ENCODE peak calls at places on chromosomes 16 and 17, in five cellular contexts. N, P, O, I and S are unnamed samples.

GRCh38 chr16:27400751-27401620 is 988 bp upstream of the IL21R start:
- DNase-seq in N (no peak), P (no peak), O (no peak), I (peak; percentile 71), S (no peak)

GRCh38 chr17:35878361-35878760 is 1.8 kb downstream of the CCL5 start:
- DNase-seq in N (no peak), P (no peak), O (no peak), I (no peak), S (no peak)

GRCh38 chr17:7440823-7441174 is 1.5 kb downstream of the FGF11 start:
- DNase-seq in N (no peak), P (no peak), O (peak; percentile 69), I (peak; percentile 89), S (no peak)

GRCh38 chr16:68265078-68265925 is 976 bp downstream of the SLC7A6 start:
- DNase-seq in N (peak; percentile 41), P (peak; percentile 25), O (peak; percentile 67), I (peak; percentile 73), S (peak; percentile 79)

GRCh38 chr16:30527635-30528178 is 1.3 kb upstream of the ZNF768 start:
- DNase-seq in N (no peak), P (peak; percentile 36), O (no peak), I (peak; percentile 91), S (no peak)

GRCh38 chr17:55731586-55732250 is 9.1 kb upstream of the TMEM100 start:
- DNase-seq in N (no peak), P (no peak), O (peak; percentile 85), I (no peak), S (peak; percentile 80)

GRCh38 chr16:27304102-27304501 is 9.7 kb upstream of the IL4R start:
- DNase-seq in N (no peak), P (no peak), O (no peak), I (no peak), S (no peak)

GRCh38 chr17:16352303-16352837 is 899 bp downstream of the CENPV start:
- DNase-seq in N (peak; percentile 49), P (peak; percentile 63), O (no peak), I (peak; percentile 45), S (peak; percentile 54)

GRCh38 chr16:51982715-51983680 is 563.9 kb downstream of the TOX3 start:
- DNase-seq in N (no peak), P (peak; percentile 74), O (no peak), I (peak; percentile 63), S (no peak)

GRCh38 chr17:41932821-41933389 is 2.5 kb downstream of the ODAD4 start:
- DNase-seq in N (no peak), P (no peak), O (no peak), I (peak; percentile 78), S (no peak)

GRCh38 chr16:84144301-84144858 is 597 bp downstream of the HSDL1 start:
- DNase-seq in N (peak; percentile 51), P (no peak), O (no peak), I (peak; percentile 60), S (no peak)

GRCh38 chr16:782766-783403 is 5.3 kb downstream of the RPUSD1 start:
- DNase-seq in N (no peak), P (peak; percentile 75), O (no peak), I (no peak), S (no peak)

GRCh38 chr17:16945141-16945493 is 26.8 kb downstream of the TNFRSF13B start:
- DNase-seq in N (no peak), P (no peak), O (no peak), I (no peak), S (no peak)

GRCh38 chr16:84532299-84532724 is 27.9 kb upstream of the MEAK7 start:
- DNase-seq in N (no peak), P (peak; percentile 5), O (peak; percentile 71), I (no peak), S (peak; percentile 82)

GRCh38 chr16:58346831-58347371 is 45.4 kb upstream of the GINS3 start:
- DNase-seq in N (no peak), P (no peak), O (no peak), I (no peak), S (no peak)

GRCh38 chr16:73326770-73327470 is 279.0 kb upstream of the ZFHX3 start:
- DNase-seq in N (no peak), P (no peak), O (no peak), I (no peak), S (no peak)

GRCh38 chr17:9307313-9307998 is 268.2 kb downstream of the STX8 start:
- DNase-seq in N (no peak), P (no peak), O (no peak), I (peak; percentile 25), S (no peak)

GRCh38 chr17:798246-798645 is 16.1 kb downstream of the MRM3 start:
- DNase-seq in N (no peak), P (no peak), O (no peak), I (no peak), S (no peak)

GRCh38 chr16:46763147-46763546 is 15.0 kb upstream of the MYLK3 start:
- DNase-seq in N (peak; percentile 58), P (peak; percentile 30), O (peak; percentile 93), I (no peak), S (peak; percentile 86)

GRCh38 chr17:75783069-75783783 is 1.4 kb upstream of the UNK start:
- DNase-seq in N (no peak), P (peak; percentile 60), O (no peak), I (peak; percentile 94), S (no peak)

GRCh38 chr16:81523387-81524115 is 78.9 kb downstream of the CMIP start:
- DNase-seq in N (peak; percentile 55), P (no peak), O (no peak), I (no peak), S (no peak)

GRCh38 chr17:39740357-39741111 is 2.8 kb downstream of the GRB7 start:
- DNase-seq in N (no peak), P (peak; percentile 51), O (no peak), I (no peak), S (no peak)

GRCh38 chr16:21952040-21952792 is 945 bp upstream of the UQCRC2 start:
- DNase-seq in N (peak; percentile 76), P (peak; percentile 55), O (peak; percentile 69), I (peak; percentile 86), S (peak; percentile 82)

GRCh38 chr17:4721203-4722135 is 9.8 kb upstream of the MED11 start:
- DNase-seq in N (no peak), P (no peak), O (no peak), I (peak; percentile 94), S (no peak)

GRCh38 chr16:31471241-31471874 is 594 bp upstream of the TGFB1I1 start:
- DNase-seq in N (no peak), P (no peak), O (no peak), I (no peak), S (no peak)

GRCh38 chr17:68431661-68432071 is 25.6 kb downstream of the WIPI1 start:
- DNase-seq in N (no peak), P (peak; percentile 33), O (no peak), I (peak; percentile 13), S (no peak)

GRCh38 chr17:19708431-19709175 is 7.8 kb downstream of the SLC47A2 start:
- DNase-seq in N (no peak), P (no peak), O (no peak), I (no peak), S (no peak)

GRCh38 chr16:10514369-10515055 is 65.9 kb downstream of the EMP2 start:
- DNase-seq in N (no peak), P (peak; percentile 2), O (peak; percentile 45), I (peak; percentile 80), S (no peak)

GRCh38 chr17:78815696-78816095 is 24.9 kb downstream of the USP36 start:
- DNase-seq in N (no peak), P (no peak), O (no peak), I (no peak), S (no peak)

GRCh38 chr17:1060991-1061390 is 64.1 kb downstream of the TIMM22 start:
- DNase-seq in N (no peak), P (peak; percentile 13), O (peak; percentile 49), I (peak; percentile 4), S (no peak)

GRCh38 chr17:72373910-72374741 is 253.3 kb downstream of the SOX9 start:
- DNase-seq in N (no peak), P (peak; percentile 23), O (no peak), I (no peak), S (no peak)

GRCh38 chr16:51393381-51394005 is 242.4 kb upstream of the SALL1 start:
- DNase-seq in N (no peak), P (no peak), O (no peak), I (no peak), S (no peak)